ENCODE peak calls at places on chromosome 3, in eight cellular contexts. D, F, H, T, P, Z, C and N are unnamed samples.

GRCh38 chr3:51099794-51100542 is 285.1 kb upstream of the MANF start:
- DNase-seq in D (no peak), F (peak; percentile 67), H (peak; percentile 78), T (peak; percentile 22), P (no peak), Z (peak; percentile 56), C (peak; percentile 74), N (peak; percentile 72)

GRCh38 chr3:50587373-50587772 is 18.1 kb downstream of the HEMK1 start:
- DNase-seq in D (no peak), F (no peak), H (no peak), T (no peak), P (no peak), Z (no peak), C (no peak), N (no peak)

GRCh38 chr3:47731066-47731465 is 50.6 kb downstream of the SMARCC1 start:
- DNase-seq in D (no peak), F (no peak), H (no peak), T (no peak), P (no peak), Z (no peak), C (no peak), N (no peak)

GRCh38 chr3:144865886-144866285 is 894.3 kb downstream of the DIPK2A start:
- DNase-seq in D (no peak), F (no peak), H (no peak), T (no peak), P (no peak), Z (no peak), C (no peak), N (no peak)

GRCh38 chr3:172675371-172676193 is 35.3 kb downstream of the NCEH1 start:
- DNase-seq in D (no peak), F (no peak), H (peak; percentile 72), T (no peak), P (no peak), Z (no peak), C (peak; percentile 53), N (no peak)

GRCh38 chr3:158742861-158743260 is 10.6 kb upstream of the RARRES1 start:
- DNase-seq in D (no peak), F (no peak), H (no peak), T (no peak), P (no peak), Z (no peak), C (no peak), N (no peak)

GRCh38 chr3:115660646-115661442 is 37.5 kb downstream of the GAP43 start:
- DNase-seq in D (no peak), F (no peak), H (no peak), T (no peak), P (no peak), Z (no peak), C (no peak), N (no peak)

GRCh38 chr3:4655145-4656045 is 162.2 kb downstream of the ITPR1 start:
- DNase-seq in D (no peak), F (no peak), H (no peak), T (no peak), P (no peak), Z (no peak), C (no peak), N (no peak)

GRCh38 chr3:107344722-107345121 is 32.5 kb upstream of the CCDC54 start:
- DNase-seq in D (no peak), F (no peak), H (no peak), T (no peak), P (no peak), Z (no peak), C (no peak), N (no peak)

GRCh38 chr3:13106308-13106970 is 33.2 kb upstream of the IQSEC1 start:
- DNase-seq in D (peak; percentile 17), F (no peak), H (no peak), T (peak; percentile 44), P (no peak), Z (no peak), C (no peak), N (no peak)

GRCh38 chr3:24867783-24868182 is 373.1 kb upstream of the THRB start:
- DNase-seq in D (no peak), F (no peak), H (no peak), T (no peak), P (no peak), Z (no peak), C (no peak), N (no peak)

GRCh38 chr3:126711361-126711760 is 7.3 kb downstream of the CHCHD6 start:
- DNase-seq in D (no peak), F (no peak), H (no peak), T (no peak), P (no peak), Z (no peak), C (no peak), N (no peak)

GRCh38 chr3:147311716-147312115 is 94.6 kb downstream of the ZIC4 start:
- DNase-seq in D (no peak), F (no peak), H (no peak), T (no peak), P (no peak), Z (no peak), C (peak; percentile 90), N (no peak)

DNA sequence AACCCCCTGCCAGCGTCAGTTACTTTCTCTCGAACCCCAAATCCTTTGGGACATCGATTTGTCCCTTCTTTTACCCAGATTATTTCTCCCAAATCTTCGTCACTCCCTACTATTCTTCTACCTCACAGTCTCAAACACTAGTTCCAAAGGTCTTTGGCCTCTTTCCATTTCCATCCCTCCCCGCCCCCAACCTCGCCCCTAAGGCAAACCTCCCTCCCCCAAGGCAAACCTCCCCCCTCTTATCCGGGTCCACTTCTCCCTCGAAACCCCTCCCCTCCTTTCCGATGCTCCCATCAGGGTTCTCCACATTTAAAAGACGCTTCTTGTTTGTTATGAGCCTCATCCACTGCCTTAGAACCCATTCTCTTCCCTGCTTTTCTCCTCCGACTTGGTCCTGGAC is 583 bp downstream of the EAF1 start:
- DNase-seq in D (no peak), F (no peak), H (peak; percentile 51), T (no peak), P (no peak), Z (peak; percentile 73), C (peak; percentile 9), N (no peak)
- H3K4me1 ChIP-seq in D (peaks cover 36% of the 10 kb centered on the region), F (no peaks in the 10 kb centered on the region), H (peaks cover 28% of the 10 kb centered on the region), T (peaks cover 21% of the 10 kb centered on the region), P (no peaks in the 10 kb centered on the region), Z (peaks cover 6% of the 10 kb centered on the region), C (peaks cover 4% of the 10 kb centered on the region), N (peaks cover 18% of the 10 kb centered on the region)

DNA sequence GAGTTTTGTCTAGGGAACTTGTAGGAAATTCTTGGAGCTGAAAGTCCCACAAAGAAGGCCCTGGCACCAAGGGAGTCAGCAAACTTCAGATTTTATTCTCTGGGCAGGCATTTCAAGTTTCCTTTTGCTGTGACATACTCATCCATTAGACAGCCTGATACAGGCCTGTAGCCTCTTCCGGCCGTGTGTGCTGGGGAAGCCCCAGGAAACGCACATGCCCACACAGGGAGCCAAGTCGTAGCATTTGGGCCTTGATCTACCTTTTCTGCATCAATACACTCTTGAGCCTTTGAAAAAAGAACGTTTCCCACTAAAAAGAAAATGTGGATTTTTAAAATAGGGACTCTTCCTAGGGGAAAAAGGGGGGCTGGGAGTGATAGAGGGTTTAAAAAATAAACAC is 15.0 kb downstream of the TIGIT start:
- DNase-seq in D (no peak), F (no peak), H (no peak), T (no peak), P (no peak), Z (no peak), C (no peak), N (no peak)
- H3K27ac ChIP-seq in D (no peak overlapping the region), F (no peak overlapping the region), H (no peak overlapping the region), T (no peak overlapping the region), P (no peak overlapping the region), Z (no peak overlapping the region), C (no peak overlapping the region), N (no peak overlapping the region)

GRCh38 chr3:53425936-53426335 is 68.5 kb upstream of the CACNA1D start:
- DNase-seq in D (no peak), F (no peak), H (no peak), T (no peak), P (no peak), Z (no peak), C (no peak), N (no peak)
- H3K4me1 ChIP-seq in D (no peaks in the 10 kb centered on the region), F (no peaks in the 10 kb centered on the region), H (no peaks in the 10 kb centered on the region), T (no peaks in the 10 kb centered on the region), P (no peaks in the 10 kb centered on the region), Z (no peaks in the 10 kb centered on the region), C (no peaks in the 10 kb centered on the region), N (no peaks in the 10 kb centered on the region)

GRCh38 chr3:132660745-132661067 is 577 bp downstream of the UBA5 start:
- DNase-seq in D (no peak), F (no peak), H (no peak), T (no peak), P (no peak), Z (peak; percentile 23), C (no peak), N (peak; percentile 15)
- H3K27ac ChIP-seq in D (peak overlapping the region; percentile 92), F (no peak overlapping the region), H (peak overlapping the region; percentile 96), T (peak overlapping the region; percentile 93), P (peak overlapping the region; percentile 96), Z (peak overlapping the region; percentile 80), C (peak overlapping the region; percentile 80), N (peak overlapping the region; percentile 89)

GRCh38 chr3:45946307-45946706 is 3.0 kb downstream of the CXCR6 start:
- DNase-seq in D (no peak), F (no peak), H (no peak), T (no peak), P (no peak), Z (no peak), C (no peak), N (no peak)
- H3K4me1 ChIP-seq in D (peaks cover 18% of the 10 kb centered on the region), F (no peaks in the 10 kb centered on the region), H (peaks cover 15% of the 10 kb centered on the region), T (no peaks in the 10 kb centered on the region), P (peaks cover 18% of the 10 kb centered on the region), Z (no peaks in the 10 kb centered on the region), C (peaks cover 12% of the 10 kb centered on the region), N (no peaks in the 10 kb centered on the region)

GRCh38 chr3:189708375-189708774 is 77.2 kb downstream of the TP63 start:
- DNase-seq in D (no peak), F (no peak), H (no peak), T (no peak), P (no peak), Z (no peak), C (no peak), N (no peak)
- H3K27ac ChIP-seq in D (no peak overlapping the region), F (no peak overlapping the region), H (no peak overlapping the region), T (no peak overlapping the region), P (no peak overlapping the region), Z (no peak overlapping the region), C (no peak overlapping the region), N (no peak overlapping the region)